ENCODE peak calls at places on chromosomes 13 and 19, in ten cellular contexts. R is naive thymus-derived CD8-positive, alpha-beta T cell; N is aorta; G is thoracic aorta; Q is ELR; O is foreskin fibroblast; W is stimulated activated CD8-positive, alpha-beta memory T cell treated with anti-CD3 and anti-CD28 coated beads, Interleukin-4, amount 100 ng/mL, for 4 hours; H is thyroid gland; I is AG09309; Y is left ventricle myocardium inferior. P is an unnamed sample.

GRCh38 chr13:39765801-39766463 is 110.5 kb downstream of the COG6 start:
- DNase-seq in R (peak; percentile 12), N (no peak), G (no peak), Q (peak; percentile 35), O (peak; percentile 66), W (no peak), H (peak; percentile 70), I (no peak), Y (peak; percentile 35), P (no peak)

GRCh38 chr13:67119481-67119883 is 110.7 kb downstream of the PCDH9 start:
- DNase-seq in R (no peak), N (no peak), G (no peak), Q (peak; percentile 95), O (peak; percentile 94), W (no peak), H (no peak), I (peak; percentile 45), Y (no peak), P (no peak)

GRCh38 chr13:93878675-93879074 is 600.8 kb downstream of the DCT start:
- DNase-seq in R (no peak), N (no peak), G (no peak), Q (no peak), O (no peak), W (no peak), H (no peak), I (no peak), Y (no peak), P (no peak)

GRCh38 chr13:88294368-88294767 is 623.2 kb downstream of the SLITRK5 start:
- DNase-seq in R (no peak), N (no peak), G (no peak), Q (no peak), O (no peak), W (no peak), H (no peak), I (no peak), Y (no peak), P (no peak)

GRCh38 chr13:75347925-75348324 is 134.0 kb downstream of the TBC1D4 start:
- DNase-seq in R (no peak), N (no peak), G (no peak), Q (peak; percentile 46), O (no peak), W (no peak), H (no peak), I (no peak), Y (no peak), P (no peak)

GRCh38 chr13:90867336-90867683 is 480.2 kb upstream of the MIR17HG start:
- DNase-seq in R (no peak), N (peak; percentile 76), G (peak; percentile 3), Q (peak; percentile 84), O (peak; percentile 44), W (no peak), H (peak; percentile 76), I (peak; percentile 16), Y (peak; percentile 50), P (no peak)

GRCh38 chr13:48576448-48576993 is 43.6 kb upstream of the RCBTB2 start:
- DNase-seq in R (no peak), N (no peak), G (no peak), Q (no peak), O (no peak), W (no peak), H (no peak), I (no peak), Y (no peak), P (no peak)

GRCh38 chr13:26914624-26915023 is 154.0 kb upstream of the GPR12 start:
- DNase-seq in R (no peak), N (no peak), G (no peak), Q (no peak), O (peak; percentile 9), W (no peak), H (no peak), I (no peak), Y (no peak), P (no peak)

GRCh38 chr13:99191900-99192399 is 8.7 kb upstream of the UBAC2 start:
- DNase-seq in R (no peak), N (no peak), G (no peak), Q (no peak), O (peak; percentile 72), W (no peak), H (peak; percentile 90), I (no peak), Y (no peak), P (no peak)

GRCh38 chr19:10998045-10998533 is 37.3 kb downstream of the SMARCA4 start:
- DNase-seq in R (no peak), N (no peak), G (no peak), Q (no peak), O (no peak), W (no peak), H (peak; percentile 19), I (no peak), Y (no peak), P (no peak)

GRCh38 chr19:925912-926594 is at the start of gene ARID3A:
- DNase-seq in R (no peak), N (no peak), G (no peak), Q (no peak), O (no peak), W (no peak), H (peak; percentile 56), I (peak; percentile 5), Y (peak; percentile 48), P (peak; percentile 97)

GRCh38 chr13:45341799-45342584 is 1.0 kb upstream of the TPT1 start:
- DNase-seq in R (no peak), N (peak; percentile 75), G (peak; percentile 58), Q (peak; percentile 49), O (peak; percentile 78), W (no peak), H (peak; percentile 35), I (no peak), Y (peak; percentile 31), P (no peak)

GRCh38 chr13:33003458-33004019 is 12.7 kb upstream of the KL start:
- DNase-seq in R (no peak), N (no peak), G (no peak), Q (no peak), O (no peak), W (no peak), H (no peak), I (no peak), Y (no peak), P (no peak)

GRCh38 chr19:51063664-51064063 is 1.2 kb downstream of the KLK13 start:
- DNase-seq in R (no peak), N (no peak), G (no peak), Q (no peak), O (no peak), W (no peak), H (no peak), I (no peak), Y (no peak), P (no peak)

GRCh38 chr19:56294557-56294956 is 20.1 kb downstream of the ZSCAN5A start:
- DNase-seq in R (no peak), N (no peak), G (no peak), Q (peak; percentile 45), O (no peak), W (no peak), H (no peak), I (no peak), Y (no peak), P (no peak)

GRCh38 chr19:6718741-6719539 is 1.5 kb downstream of the C3 start:
- DNase-seq in R (peak; percentile 37), N (no peak), G (no peak), Q (peak; percentile 56), O (no peak), W (no peak), H (no peak), I (no peak), Y (no peak), P (peak; percentile 54)

GRCh38 chr13:75480691-75481175 is 1.2 kb downstream of the TBC1D4 start:
- DNase-seq in R (peak; percentile 11), N (peak; percentile 52), G (no peak), Q (peak; percentile 57), O (peak; percentile 72), W (no peak), H (peak; percentile 85), I (no peak), Y (peak; percentile 44), P (peak; percentile 31)

GRCh38 chr19:17610384-17610783 is 54.9 kb downstream of the COLGALT1 start:
- DNase-seq in R (no peak), N (no peak), G (no peak), Q (peak; percentile 40), O (peak; percentile 26), W (no peak), H (no peak), I (no peak), Y (no peak), P (no peak)

GRCh38 chr13:47066261-47066660 is 169.4 kb upstream of the HTR2A start:
- DNase-seq in R (no peak), N (no peak), G (no peak), Q (no peak), O (no peak), W (no peak), H (no peak), I (no peak), Y (no peak), P (no peak)

GRCh38 chr13:97141564-97142005 is 80.5 kb upstream of the MBNL2 start:
- DNase-seq in R (no peak), N (no peak), G (no peak), Q (peak; percentile 92), O (peak; percentile 91), W (no peak), H (peak; percentile 47), I (peak; percentile 38), Y (no peak), P (no peak)

GRCh38 chr19:35645680-35646511 is 2.2 kb upstream of the COX6B1 start:
- DNase-seq in R (no peak), N (no peak), G (no peak), Q (no peak), O (no peak), W (no peak), H (no peak), I (no peak), Y (no peak), P (no peak)

GRCh38 chr13:51455532-51455931 is 2.7 kb upstream of the INTS6 start:
- DNase-seq in R (no peak), N (no peak), G (no peak), Q (no peak), O (no peak), W (no peak), H (no peak), I (no peak), Y (no peak), P (no peak)

GRCh38 chr19:14686411-14686810 is 3.4 kb upstream of the ZNF333 start:
- DNase-seq in R (peak; percentile 21), N (no peak), G (no peak), Q (peak; percentile 51), O (peak; percentile 37), W (no peak), H (no peak), I (no peak), Y (no peak), P (peak; percentile 47)

GRCh38 chr13:104683789-104684188 is 1617.6 kb upstream of the SLC10A2 start:
- DNase-seq in R (no peak), N (no peak), G (no peak), Q (no peak), O (no peak), W (no peak), H (no peak), I (no peak), Y (no peak), P (no peak)

GRCh38 chr13:59463023-59463422 is 700.7 kb downstream of the DIAPH3 start:
- DNase-seq in R (no peak), N (no peak), G (no peak), Q (no peak), O (no peak), W (no peak), H (no peak), I (no peak), Y (no peak), P (no peak)

GRCh38 chr13:102651392-102651791 is 43.5 kb downstream of the METTL21C start:
- DNase-seq in R (no peak), N (no peak), G (no peak), Q (peak; percentile 67), O (peak; percentile 33), W (no peak), H (no peak), I (no peak), Y (no peak), P (no peak)

GRCh38 chr19:33064117-33064777 is 441 bp downstream of the RHPN2 start:
- DNase-seq in R (peak; percentile 17), N (no peak), G (no peak), Q (peak; percentile 49), O (peak; percentile 27), W (no peak), H (peak; percentile 80), I (no peak), Y (no peak), P (peak; percentile 57)

GRCh38 chr19:58538257-58539168 is 5.4 kb upstream of the TRIM28 start:
- DNase-seq in R (peak; percentile 49), N (no peak), G (no peak), Q (no peak), O (no peak), W (no peak), H (peak; percentile 25), I (no peak), Y (peak; percentile 33), P (no peak)